ENCODE peak calls at places on chromosomes 6 and 20, in five cellular contexts. I is suprapubic skin; H is PC-3; R is WERI-Rb-1; N is CD4-positive, alpha-beta memory T cell. S is an unnamed sample.
A peak's percentile ranks its signal among the peaks of the same experiment; 100 is the strongest.

GRCh38 chr20:35085477-35086225 is 7.0 kb downstream of the TRPC4AP start:
- DNase-seq in N (no peak), I (no peak), H (no peak), R (no peak), S (no peak)

GRCh38 chr6:121890307-121890910 is 455.0 kb downstream of the GJA1 start:
- DNase-seq in R (no peak), H (no peak), I (no peak), N (no peak), S (no peak)

GRCh38 chr6:14921170-14921569 is 324.7 kb upstream of the JARID2 start:
- DNase-seq in I (no peak), N (no peak), R (no peak), H (no peak), S (peak; percentile 82)

GRCh38 chr6:154460306-154461071 is 50.0 kb downstream of the CNKSR3 start:
- DNase-seq in I (no peak), H (peak; percentile 26), R (no peak), N (no peak), S (no peak)

GRCh38 chr6:144582939-144583613 is 297.9 kb downstream of the UTRN start:
- DNase-seq in N (peak; percentile 57), R (no peak), I (no peak), H (no peak), S (no peak)

GRCh38 chr6:13519839-13520238 is 32.4 kb upstream of the GFOD1 start:
- DNase-seq in I (no peak), H (no peak), N (no peak), R (peak; percentile 65), S (no peak)

GRCh38 chr6:139852484-139853140 is 478.2 kb upstream of the CITED2 start:
- DNase-seq in N (no peak), H (peak; percentile 32), I (no peak), R (no peak), S (no peak)

GRCh38 chr6:157329829-157330228 is 6.5 kb upstream of the TMEM242 start:
- DNase-seq in I (no peak), H (peak; percentile 62), N (no peak), R (no peak), S (no peak)

GRCh38 chr6:18147160-18147559 is 7.7 kb downstream of the TPMT start:
- DNase-seq in H (peak; percentile 94), R (no peak), I (no peak), N (no peak), S (no peak)

GRCh38 chr6:46549155-46549554 is 57.9 kb upstream of the RCAN2 start:
- DNase-seq in R (no peak), N (no peak), I (no peak), H (no peak), S (no peak)

GRCh38 chr20:9617062-9617461 is 102.7 kb downstream of the LAMP5 start:
- DNase-seq in R (peak; percentile 48), I (peak; percentile 82), N (peak; percentile 26), H (peak; percentile 89), S (peak; percentile 74)

GRCh38 chr20:49572857-49573256 is 4.9 kb upstream of the PTGIS start:
- DNase-seq in I (peak; percentile 32), R (no peak), N (no peak), H (no peak), S (no peak)

GRCh38 chr6:132530293-132530974 is 7.6 kb upstream of the TAAR9 start:
- DNase-seq in R (peak; percentile 58), I (no peak), H (peak; percentile 70), N (peak; percentile 66), S (no peak)

GRCh38 chr6:166109608-166110007 is 58.0 kb downstream of the TBXT start:
- DNase-seq in N (no peak), I (no peak), R (no peak), H (no peak), S (no peak)

GRCh38 chr20:1631309-1632227 is 11.8 kb upstream of the SIRPB1 start:
- DNase-seq in R (no peak), N (no peak), H (peak; percentile 1), I (no peak), S (no peak)

GRCh38 chr6:166516256-166516655 is 70.2 kb downstream of the RAMACL start:
- DNase-seq in N (no peak), I (no peak), H (no peak), R (no peak), S (no peak)

GRCh38 chr6:90080876-90081464 is 186.7 kb downstream of the GJA10 start:
- DNase-seq in N (peak; percentile 82), R (no peak), H (no peak), I (no peak), S (no peak)
- H3K27ac ChIP-seq in N (peak overlapping the region; percentile 64), R (no peak overlapping the region), H (no peak overlapping the region), I (no peak overlapping the region), S (no peak overlapping the region)

DNA sequence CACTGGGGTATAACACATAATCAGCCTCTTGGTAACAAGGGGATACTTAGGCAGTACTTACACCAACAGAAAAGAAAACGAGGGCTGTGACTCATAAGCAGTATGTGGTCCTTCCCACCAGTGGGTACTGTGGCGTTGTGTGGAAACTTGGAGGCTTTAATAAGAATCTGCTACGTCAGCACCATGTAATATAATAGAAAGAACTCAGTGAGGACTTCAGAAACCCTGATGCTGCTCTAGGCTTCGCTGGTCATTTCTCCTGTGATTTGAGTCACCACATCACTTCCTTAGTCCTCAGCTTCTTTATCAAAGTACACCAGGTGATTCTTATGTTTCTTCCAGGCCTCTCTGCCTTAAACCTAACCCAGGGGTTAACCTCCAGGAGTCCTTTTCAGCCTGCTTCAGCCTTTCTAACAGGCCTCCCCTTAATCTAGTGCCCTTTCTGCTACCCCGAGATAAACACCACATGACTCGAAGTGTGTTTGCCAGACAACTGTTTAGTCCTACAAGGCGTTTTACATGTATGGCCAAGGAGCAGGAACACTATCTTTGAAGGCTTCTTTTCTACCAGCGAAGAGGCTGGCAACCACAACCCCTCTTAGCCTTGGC is 68.5 kb downstream of the FYN start:
- DNase-seq in I (no peak), H (no peak), N (peak; percentile 70), R (no peak), S (no peak)
- H3K27ac ChIP-seq in I (peak overlapping the region; percentile 18), H (peak overlapping the region; percentile 82), N (peak overlapping the region; percentile 77), R (no peak overlapping the region), S (peak overlapping the region; percentile 4)

DNA sequence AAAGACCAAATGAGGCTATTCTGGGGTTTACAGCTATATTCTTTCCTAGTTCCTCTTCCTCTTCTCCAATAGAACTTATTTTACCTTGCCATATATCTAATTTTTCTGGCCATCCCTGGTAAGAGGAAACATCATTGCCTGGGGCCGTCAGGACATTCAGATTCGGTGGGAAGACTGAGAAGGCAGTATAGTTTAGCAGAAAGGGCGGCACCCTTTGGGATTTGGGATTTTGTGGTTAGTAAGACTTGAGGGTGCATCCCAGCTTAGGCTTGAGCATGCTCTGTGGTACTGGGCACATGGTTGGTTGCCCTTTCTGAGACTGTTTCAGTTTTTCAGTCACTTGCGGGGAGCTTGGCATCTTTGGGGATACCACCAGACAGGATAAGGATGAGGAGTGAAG is 21.1 kb downstream of the SCUBE3 start:
- DNase-seq in H (no peak), I (no peak), N (no peak), R (no peak), S (no peak)
- H3K27ac ChIP-seq in H (no peak overlapping the region), I (no peak overlapping the region), N (no peak overlapping the region), R (no peak overlapping the region), S (peak overlapping the region; percentile 89)

DNA sequence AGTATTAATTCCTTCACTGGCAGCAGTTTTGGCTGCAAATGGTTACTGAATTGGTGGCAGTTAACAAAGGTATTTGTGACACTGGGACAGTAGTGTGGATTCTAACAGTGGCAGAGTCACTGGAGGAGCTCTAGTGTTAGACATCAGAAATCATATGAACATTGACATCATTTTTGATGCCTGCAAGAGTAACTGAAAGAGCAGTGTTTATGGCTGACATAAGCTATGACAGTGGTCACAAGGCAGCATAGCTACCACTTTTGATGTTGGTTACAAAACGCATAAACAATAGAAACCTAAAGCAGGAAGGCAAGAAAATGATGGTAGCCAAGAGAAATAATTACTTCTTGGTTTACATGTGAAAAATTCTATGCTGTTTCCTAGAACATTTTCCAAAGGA is 326.7 kb upstream of the MAN1A1 start:
- DNase-seq in N (no peak), H (no peak), R (no peak), I (no peak), S (no peak)
- H3K27ac ChIP-seq in N (no peak overlapping the region), H (no peak overlapping the region), R (no peak overlapping the region), I (no peak overlapping the region), S (no peak overlapping the region)

GRCh38 chr20:38414769-38415450 is 20.2 kb downstream of the SNHG17 start:
- DNase-seq in H (no peak), R (no peak), N (no peak), I (peak; percentile 28), S (no peak)

GRCh38 chr20:38421915-38422314 is 13.2 kb downstream of the SNHG17 start:
- DNase-seq in H (no peak), N (no peak), R (no peak), I (no peak), S (no peak)

GRCh38 chr20:38423541-38423940 is 11.6 kb downstream of the SNHG17 start:
- DNase-seq in R (no peak), I (no peak), N (no peak), H (no peak), S (no peak)

GRCh38 chr20:38420232-38421085 is 14.7 kb downstream of the SNHG17 start:
- DNase-seq in N (no peak), H (no peak), I (peak; percentile 53), R (no peak), S (no peak)

DNA sequence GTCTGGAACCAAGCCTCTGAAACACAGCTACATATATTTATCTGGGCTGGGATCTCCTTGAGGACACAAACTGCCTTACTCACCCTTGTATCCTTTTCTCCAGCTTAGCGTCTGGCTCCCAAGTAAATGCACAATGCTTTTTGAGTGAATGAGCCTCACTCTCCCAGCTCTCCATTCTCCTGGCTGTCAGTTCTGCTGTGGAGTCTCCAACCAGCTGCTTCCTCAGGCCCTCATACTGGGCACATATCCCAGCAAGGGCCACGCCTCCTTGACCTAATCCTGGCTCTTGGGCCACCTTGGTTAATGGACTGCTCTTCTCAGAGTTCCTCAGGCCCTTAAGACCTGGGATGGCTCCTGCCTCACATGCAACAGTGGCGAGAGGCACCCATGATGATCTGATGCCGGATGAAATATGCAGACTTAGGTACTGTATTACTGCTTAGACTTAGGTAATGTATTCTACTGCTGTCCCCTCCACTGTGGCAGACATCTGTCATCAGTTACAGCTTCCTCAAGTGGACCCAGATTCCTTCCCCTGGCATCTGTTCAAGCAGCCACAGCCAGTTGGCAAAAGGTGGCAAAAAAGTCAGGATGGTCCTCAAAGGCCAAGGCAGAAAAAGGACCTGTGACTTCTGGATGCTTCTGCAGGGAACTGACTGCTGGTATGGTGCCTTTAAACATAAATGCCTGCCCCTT is 16.5 kb downstream of the SNHG17 start:
- DNase-seq in N (no peak), R (peak; percentile 19), H (no peak), I (peak; percentile 38), S (no peak)
- H3K27ac ChIP-seq in N (no peak overlapping the region), R (no peak overlapping the region), H (no peak overlapping the region), I (no peak overlapping the region), S (no peak overlapping the region)

DNA sequence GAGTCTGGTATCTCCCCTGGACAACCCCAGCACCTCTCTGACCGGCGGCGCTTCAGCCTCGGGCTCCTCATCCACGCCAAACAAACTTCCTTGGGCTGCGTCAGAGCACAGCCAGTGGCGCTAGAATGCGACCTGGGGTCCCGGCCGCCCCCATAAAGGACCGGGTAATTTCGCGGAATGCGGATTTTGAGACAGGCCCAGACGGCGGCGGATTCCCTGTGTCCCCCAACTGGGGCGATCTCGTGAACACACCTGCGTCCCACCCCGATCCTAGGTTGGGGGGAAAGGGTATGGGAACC is 1.6 kb downstream of the FOXP4 start:
- DNase-seq in R (no peak), I (no peak), H (peak; percentile 12), N (no peak), S (no peak)
- H3K27ac ChIP-seq in R (no peak overlapping the region), I (no peak overlapping the region), H (no peak overlapping the region), N (peak overlapping the region; percentile 37), S (peak overlapping the region; percentile 92)

GRCh38 chr20:3783068-3783489 is 1.8 kb upstream of the SPEF1 start:
- DNase-seq in H (peak; percentile 39), R (no peak), I (no peak), N (no peak), S (no peak)
- H3K27ac ChIP-seq in H (no peak overlapping the region), R (no peak overlapping the region), I (peak overlapping the region; percentile 62), N (no peak overlapping the region), S (no peak overlapping the region)

GRCh38 chr20:25056601-25057233 is 1.2 kb downstream of the ACSS1 start:
- DNase-seq in N (no peak), H (no peak), I (no peak), R (no peak), S (no peak)
- H3K27ac ChIP-seq in N (peak overlapping the region; percentile 82), H (no peak overlapping the region), I (peak overlapping the region; percentile 92), R (no peak overlapping the region), S (peak overlapping the region; percentile 92)